ENCODE peak calls at places on chromosome 18, in four cellular contexts. N is amniotic stem cell, O is upper lobe of left lung, H is left lung. K is an unnamed sample.

GRCh38 chr18:74689251-74689650 is 91.6 kb downstream of the ZNF407 start:
- DNase-seq in N (no peak), O (no peak), H (no peak), K (no peak)

GRCh38 chr18:75529394-75529793 is 101.9 kb upstream of the SMIM21 start:
- DNase-seq in N (no peak), O (no peak), H (no peak), K (no peak)

GRCh38 chr18:31516432-31516831 is 18.5 kb downstream of the DSG2 start:
- DNase-seq in N (no peak), O (no peak), H (no peak), K (no peak)

GRCh38 chr18:8705941-8706544 is 687 bp downstream of the MTCL1 start:
- DNase-seq in N (no peak), O (peak), H (peak), K (no peak)

GRCh38 chr18:67367540-67367939 is 149.0 kb downstream of the DSEL start:
- DNase-seq in N (no peak), O (no peak), H (no peak), K (no peak)

GRCh38 chr18:5975111-5975622 is 79.8 kb upstream of the TMEM200C start:
- DNase-seq in N (peak), O (no peak), H (no peak), K (no peak)

GRCh38 chr18:13522861-13523660 is 203.3 kb downstream of the FAM210A start:
- DNase-seq in N (no peak), O (no peak), H (no peak), K (no peak)

GRCh38 chr18:78542204-78542603 is 437.4 kb upstream of the SALL3 start:
- DNase-seq in N (no peak), O (peak), H (peak), K (peak)

GRCh38 chr18:34864836-34865497 is 154.9 kb downstream of the DTNA start:
- DNase-seq in N (no peak), O (no peak), H (no peak), K (no peak)

GRCh38 chr18:44286049-44286448 is 394.6 kb upstream of the SETBP1 start:
- DNase-seq in N (no peak), O (no peak), H (no peak), K (no peak)

K was measured in suprapubic skin.